ENCODE peak calls at places on chromosomes 2 and 18, in seven cellular contexts. One of them, this sample, is unnamed.

GRCh38 chr2:18883626-18884456 is 294.5 kb upstream of the NT5C1B start:
- DNase-seq in brain microvascular endothelial cell: peak
- DNase-seq in HTR-8/SVneo: no peak
- DNase-seq in NCI-H1105 treated with DMSO at 0.1 percent for 48 hours: no peak
- DNase-seq in neural progenitor cell: peak
- DNase-seq in ureter: no peak
- DNase-seq in mesothelial cell of epicardium: no peak
- DNase-seq in this sample: no peak

GRCh38 chr2:150605664-150606063 is 118.2 kb upstream of the RND3 start:
- DNase-seq in brain microvascular endothelial cell: no peak
- DNase-seq in HTR-8/SVneo: no peak
- DNase-seq in NCI-H1105 treated with DMSO at 0.1 percent for 48 hours: no peak
- DNase-seq in neural progenitor cell: no peak
- DNase-seq in ureter: no peak
- DNase-seq in mesothelial cell of epicardium: no peak
- DNase-seq in this sample: no peak

GRCh38 chr18:12398625-12399024 is 9.1 kb upstream of the PRELID3A start:
- DNase-seq in brain microvascular endothelial cell: no peak
- DNase-seq in HTR-8/SVneo: no peak
- DNase-seq in NCI-H1105 treated with DMSO at 0.1 percent for 48 hours: no peak
- DNase-seq in neural progenitor cell: no peak
- DNase-seq in ureter: no peak
- DNase-seq in mesothelial cell of epicardium: no peak
- DNase-seq in this sample: no peak

GRCh38 chr2:207463433-207463832 is 66.3 kb upstream of the CREB1 start:
- DNase-seq in brain microvascular endothelial cell: no peak
- DNase-seq in HTR-8/SVneo: no peak
- DNase-seq in NCI-H1105 treated with DMSO at 0.1 percent for 48 hours: no peak
- DNase-seq in neural progenitor cell: no peak
- DNase-seq in ureter: no peak
- DNase-seq in mesothelial cell of epicardium: no peak
- DNase-seq in this sample: no peak

GRCh38 chr18:57819671-57820460 is 16.8 kb upstream of the ATP8B1 start:
- DNase-seq in brain microvascular endothelial cell: peak
- DNase-seq in HTR-8/SVneo: peak
- DNase-seq in NCI-H1105 treated with DMSO at 0.1 percent for 48 hours: peak
- DNase-seq in neural progenitor cell: no peak
- DNase-seq in ureter: peak
- DNase-seq in mesothelial cell of epicardium: no peak
- DNase-seq in this sample: peak

GRCh38 chr2:216534809-216535208 is 36.2 kb downstream of the RPL37A start:
- DNase-seq in brain microvascular endothelial cell: no peak
- DNase-seq in HTR-8/SVneo: no peak
- DNase-seq in NCI-H1105 treated with DMSO at 0.1 percent for 48 hours: no peak
- DNase-seq in neural progenitor cell: no peak
- DNase-seq in ureter: no peak
- DNase-seq in mesothelial cell of epicardium: no peak
- DNase-seq in this sample: no peak

GRCh38 chr2:44079686-44080085 is 83.9 kb upstream of the LRPPRC start:
- DNase-seq in brain microvascular endothelial cell: no peak
- DNase-seq in HTR-8/SVneo: no peak
- DNase-seq in NCI-H1105 treated with DMSO at 0.1 percent for 48 hours: no peak
- DNase-seq in neural progenitor cell: no peak
- DNase-seq in ureter: no peak
- DNase-seq in mesothelial cell of epicardium: no peak
- DNase-seq in this sample: no peak

GRCh38 chr2:191012845-191013616 is 940 bp downstream of the STAT1 start:
- DNase-seq in brain microvascular endothelial cell: no peak
- DNase-seq in HTR-8/SVneo: no peak
- DNase-seq in NCI-H1105 treated with DMSO at 0.1 percent for 48 hours: no peak
- DNase-seq in neural progenitor cell: no peak
- DNase-seq in ureter: no peak
- DNase-seq in mesothelial cell of epicardium: no peak
- DNase-seq in this sample: no peak

GRCh38 chr2:198137733-198138132 is 333.3 kb downstream of the PLCL1 start:
- DNase-seq in brain microvascular endothelial cell: no peak
- DNase-seq in HTR-8/SVneo: no peak
- DNase-seq in NCI-H1105 treated with DMSO at 0.1 percent for 48 hours: no peak
- DNase-seq in neural progenitor cell: peak
- DNase-seq in ureter: no peak
- DNase-seq in mesothelial cell of epicardium: no peak
- DNase-seq in this sample: no peak

GRCh38 chr2:29562319-29562718 is 359.1 kb downstream of the ALK start:
- DNase-seq in brain microvascular endothelial cell: no peak
- DNase-seq in HTR-8/SVneo: no peak
- DNase-seq in NCI-H1105 treated with DMSO at 0.1 percent for 48 hours: no peak
- DNase-seq in neural progenitor cell: no peak
- DNase-seq in ureter: no peak
- DNase-seq in mesothelial cell of epicardium: no peak
- DNase-seq in this sample: no peak

GRCh38 chr2:224311226-224311625 is 90.7 kb downstream of the FAM124B start:
- DNase-seq in brain microvascular endothelial cell: no peak
- DNase-seq in HTR-8/SVneo: no peak
- DNase-seq in NCI-H1105 treated with DMSO at 0.1 percent for 48 hours: no peak
- DNase-seq in neural progenitor cell: no peak
- DNase-seq in ureter: no peak
- DNase-seq in mesothelial cell of epicardium: no peak
- DNase-seq in this sample: no peak

GRCh38 chr2:118981627-118982026 is 39.6 kb downstream of the MARCO start:
- DNase-seq in brain microvascular endothelial cell: no peak
- DNase-seq in HTR-8/SVneo: no peak
- DNase-seq in NCI-H1105 treated with DMSO at 0.1 percent for 48 hours: no peak
- DNase-seq in neural progenitor cell: no peak
- DNase-seq in ureter: no peak
- DNase-seq in mesothelial cell of epicardium: peak
- DNase-seq in this sample: no peak

GRCh38 chr2:146108993-146109392 is 1589.1 kb upstream of the ZEB2 start:
- DNase-seq in brain microvascular endothelial cell: no peak
- DNase-seq in HTR-8/SVneo: no peak
- DNase-seq in NCI-H1105 treated with DMSO at 0.1 percent for 48 hours: no peak
- DNase-seq in neural progenitor cell: no peak
- DNase-seq in ureter: no peak
- DNase-seq in mesothelial cell of epicardium: no peak
- DNase-seq in this sample: no peak

GRCh38 chr2:24577481-24577880 is 86.4 kb downstream of the NCOA1 start:
- DNase-seq in brain microvascular endothelial cell: no peak
- DNase-seq in HTR-8/SVneo: no peak
- DNase-seq in NCI-H1105 treated with DMSO at 0.1 percent for 48 hours: no peak
- DNase-seq in neural progenitor cell: no peak
- DNase-seq in ureter: no peak
- DNase-seq in mesothelial cell of epicardium: no peak
- DNase-seq in this sample: no peak

GRCh38 chr18:58288922-58289797 is 245.1 kb downstream of the NEDD4L start:
- DNase-seq in brain microvascular endothelial cell: peak
- DNase-seq in HTR-8/SVneo: peak
- DNase-seq in NCI-H1105 treated with DMSO at 0.1 percent for 48 hours: no peak
- DNase-seq in neural progenitor cell: peak
- DNase-seq in ureter: no peak
- DNase-seq in mesothelial cell of epicardium: no peak
- DNase-seq in this sample: peak

GRCh38 chr2:203340791-203341487 is 12.7 kb downstream of the ABI2 start:
- DNase-seq in brain microvascular endothelial cell: peak
- DNase-seq in HTR-8/SVneo: peak
- DNase-seq in NCI-H1105 treated with DMSO at 0.1 percent for 48 hours: no peak
- DNase-seq in neural progenitor cell: peak
- DNase-seq in ureter: no peak
- DNase-seq in mesothelial cell of epicardium: no peak
- DNase-seq in this sample: no peak

GRCh38 chr2:33108483-33109443 is 162.0 kb downstream of the LTBP1 start:
- DNase-seq in brain microvascular endothelial cell: peak
- DNase-seq in HTR-8/SVneo: no peak
- DNase-seq in NCI-H1105 treated with DMSO at 0.1 percent for 48 hours: no peak
- DNase-seq in neural progenitor cell: peak
- DNase-seq in ureter: no peak
- DNase-seq in mesothelial cell of epicardium: no peak
- DNase-seq in this sample: no peak

GRCh38 chr2:11835403-11835802 is 89.0 kb downstream of the LPIN1 start:
- DNase-seq in brain microvascular endothelial cell: no peak
- DNase-seq in HTR-8/SVneo: no peak
- DNase-seq in NCI-H1105 treated with DMSO at 0.1 percent for 48 hours: peak
- DNase-seq in neural progenitor cell: no peak
- DNase-seq in ureter: no peak
- DNase-seq in mesothelial cell of epicardium: no peak
- DNase-seq in this sample: no peak

GRCh38 chr2:75844651-75845050 is 133.9 kb upstream of the GCFC2 start:
- DNase-seq in brain microvascular endothelial cell: no peak
- DNase-seq in HTR-8/SVneo: no peak
- DNase-seq in NCI-H1105 treated with DMSO at 0.1 percent for 48 hours: no peak
- DNase-seq in neural progenitor cell: no peak
- DNase-seq in ureter: no peak
- DNase-seq in mesothelial cell of epicardium: no peak
- DNase-seq in this sample: no peak

GRCh38 chr18:46155652-46156051 is 51.5 kb downstream of the HAUS1 start:
- DNase-seq in brain microvascular endothelial cell: peak
- DNase-seq in HTR-8/SVneo: peak
- DNase-seq in NCI-H1105 treated with DMSO at 0.1 percent for 48 hours: no peak
- DNase-seq in neural progenitor cell: no peak
- DNase-seq in ureter: no peak
- DNase-seq in mesothelial cell of epicardium: no peak
- DNase-seq in this sample: no peak

GRCh38 chr18:26071725-26072124 is 18.7 kb downstream of the SS18 start:
- DNase-seq in brain microvascular endothelial cell: peak
- DNase-seq in HTR-8/SVneo: no peak
- DNase-seq in NCI-H1105 treated with DMSO at 0.1 percent for 48 hours: no peak
- DNase-seq in neural progenitor cell: no peak
- DNase-seq in ureter: no peak
- DNase-seq in mesothelial cell of epicardium: no peak
- DNase-seq in this sample: no peak

GRCh38 chr2:131027566-131028528 is 65.4 kb downstream of the FAM168B start:
- DNase-seq in brain microvascular endothelial cell: no peak
- DNase-seq in HTR-8/SVneo: no peak
- DNase-seq in NCI-H1105 treated with DMSO at 0.1 percent for 48 hours: no peak
- DNase-seq in neural progenitor cell: no peak
- DNase-seq in ureter: peak
- DNase-seq in mesothelial cell of epicardium: no peak
- DNase-seq in this sample: no peak

GRCh38 chr2:11696736-11697102 is 26.7 kb upstream of the NTSR2 start:
- DNase-seq in brain microvascular endothelial cell: no peak
- DNase-seq in HTR-8/SVneo: no peak
- DNase-seq in NCI-H1105 treated with DMSO at 0.1 percent for 48 hours: no peak
- DNase-seq in neural progenitor cell: no peak
- DNase-seq in ureter: no peak
- DNase-seq in mesothelial cell of epicardium: no peak
- DNase-seq in this sample: no peak

GRCh38 chr2:42293019-42293418 is 68.0 kb downstream of the COX7A2L start:
- DNase-seq in brain microvascular endothelial cell: no peak
- DNase-seq in HTR-8/SVneo: no peak
- DNase-seq in NCI-H1105 treated with DMSO at 0.1 percent for 48 hours: no peak
- DNase-seq in neural progenitor cell: no peak
- DNase-seq in ureter: no peak
- DNase-seq in mesothelial cell of epicardium: no peak
- DNase-seq in this sample: no peak

GRCh38 chr2:88212251-88212790 is 42.2 kb downstream of the THNSL2 start:
- DNase-seq in brain microvascular endothelial cell: no peak
- DNase-seq in HTR-8/SVneo: no peak
- DNase-seq in NCI-H1105 treated with DMSO at 0.1 percent for 48 hours: peak
- DNase-seq in neural progenitor cell: peak
- DNase-seq in ureter: no peak
- DNase-seq in mesothelial cell of epicardium: no peak
- DNase-seq in this sample: no peak

GRCh38 chr2:130785466-130786055 is 30.2 kb downstream of the AMER3 start:
- DNase-seq in brain microvascular endothelial cell: no peak
- DNase-seq in HTR-8/SVneo: no peak
- DNase-seq in NCI-H1105 treated with DMSO at 0.1 percent for 48 hours: no peak
- DNase-seq in neural progenitor cell: no peak
- DNase-seq in ureter: no peak
- DNase-seq in mesothelial cell of epicardium: no peak
- DNase-seq in this sample: no peak

GRCh38 chr2:79935771-79936657 is 368.5 kb downstream of the LRRTM1 start:
- DNase-seq in brain microvascular endothelial cell: peak
- DNase-seq in HTR-8/SVneo: peak
- DNase-seq in NCI-H1105 treated with DMSO at 0.1 percent for 48 hours: peak
- DNase-seq in neural progenitor cell: peak
- DNase-seq in ureter: no peak
- DNase-seq in mesothelial cell of epicardium: no peak
- DNase-seq in this sample: peak

GRCh38 chr2:158486970-158487325 is 30.2 kb downstream of the PKP4 start:
- DNase-seq in brain microvascular endothelial cell: peak
- DNase-seq in HTR-8/SVneo: no peak
- DNase-seq in NCI-H1105 treated with DMSO at 0.1 percent for 48 hours: no peak
- DNase-seq in neural progenitor cell: no peak
- DNase-seq in ureter: no peak
- DNase-seq in mesothelial cell of epicardium: no peak
- DNase-seq in this sample: no peak

GRCh38 chr2:30862054-30862651 is 54.9 kb upstream of the CAPN13 start:
- DNase-seq in brain microvascular endothelial cell: peak
- DNase-seq in HTR-8/SVneo: peak
- DNase-seq in NCI-H1105 treated with DMSO at 0.1 percent for 48 hours: peak
- DNase-seq in neural progenitor cell: peak
- DNase-seq in ureter: peak
- DNase-seq in mesothelial cell of epicardium: peak
- DNase-seq in this sample: peak

GRCh38 chr2:156331572-156332451 is 709 bp downstream of the NR4A2 start:
- DNase-seq in brain microvascular endothelial cell: peak
- DNase-seq in HTR-8/SVneo: peak
- DNase-seq in NCI-H1105 treated with DMSO at 0.1 percent for 48 hours: peak
- DNase-seq in neural progenitor cell: peak
- DNase-seq in ureter: peak
- DNase-seq in mesothelial cell of epicardium: no peak
- DNase-seq in this sample: no peak

GRCh38 chr2:20617892-20618467 is 32.9 kb downstream of the HS1BP3 start:
- DNase-seq in brain microvascular endothelial cell: peak
- DNase-seq in HTR-8/SVneo: peak
- DNase-seq in NCI-H1105 treated with DMSO at 0.1 percent for 48 hours: no peak
- DNase-seq in neural progenitor cell: peak
- DNase-seq in ureter: peak
- DNase-seq in mesothelial cell of epicardium: peak
- DNase-seq in this sample: no peak

GRCh38 chr2:219476605-219477578 is 21.8 kb upstream of the GMPPA start:
- DNase-seq in brain microvascular endothelial cell: no peak
- DNase-seq in HTR-8/SVneo: no peak
- DNase-seq in NCI-H1105 treated with DMSO at 0.1 percent for 48 hours: no peak
- DNase-seq in neural progenitor cell: peak
- DNase-seq in ureter: no peak
- DNase-seq in mesothelial cell of epicardium: no peak
- DNase-seq in this sample: no peak

GRCh38 chr18:63098014-63098981 is 221.3 kb downstream of the BCL2 start:
- DNase-seq in brain microvascular endothelial cell: no peak
- DNase-seq in HTR-8/SVneo: no peak
- DNase-seq in NCI-H1105 treated with DMSO at 0.1 percent for 48 hours: no peak
- DNase-seq in neural progenitor cell: no peak
- DNase-seq in ureter: no peak
- DNase-seq in mesothelial cell of epicardium: no peak
- DNase-seq in this sample: no peak

GRCh38 chr2:73823916-73824523 is 4.7 kb upstream of the STAMBP start:
- DNase-seq in brain microvascular endothelial cell: peak
- DNase-seq in HTR-8/SVneo: peak
- DNase-seq in NCI-H1105 treated with DMSO at 0.1 percent for 48 hours: peak
- DNase-seq in neural progenitor cell: peak
- DNase-seq in ureter: peak
- DNase-seq in mesothelial cell of epicardium: no peak
- DNase-seq in this sample: peak

GRCh38 chr18:7844017-7844416 is 276.9 kb downstream of the PTPRM start:
- DNase-seq in brain microvascular endothelial cell: no peak
- DNase-seq in HTR-8/SVneo: no peak
- DNase-seq in NCI-H1105 treated with DMSO at 0.1 percent for 48 hours: no peak
- DNase-seq in neural progenitor cell: no peak
- DNase-seq in ureter: no peak
- DNase-seq in mesothelial cell of epicardium: no peak
- DNase-seq in this sample: no peak

GRCh38 chr2:84314250-84314649 is 144.8 kb downstream of the SUCLG1 start:
- DNase-seq in brain microvascular endothelial cell: no peak
- DNase-seq in HTR-8/SVneo: no peak
- DNase-seq in NCI-H1105 treated with DMSO at 0.1 percent for 48 hours: no peak
- DNase-seq in neural progenitor cell: no peak
- DNase-seq in ureter: no peak
- DNase-seq in mesothelial cell of epicardium: no peak
- DNase-seq in this sample: no peak

GRCh38 chr2:115168457-115168856 is 726.0 kb downstream of the DPP10 start:
- DNase-seq in brain microvascular endothelial cell: no peak
- DNase-seq in HTR-8/SVneo: no peak
- DNase-seq in NCI-H1105 treated with DMSO at 0.1 percent for 48 hours: no peak
- DNase-seq in neural progenitor cell: no peak
- DNase-seq in ureter: no peak
- DNase-seq in mesothelial cell of epicardium: no peak
- DNase-seq in this sample: no peak

GRCh38 chr2:202337133-202337532 is 39.0 kb upstream of the BMPR2 start:
- DNase-seq in brain microvascular endothelial cell: no peak
- DNase-seq in HTR-8/SVneo: no peak
- DNase-seq in NCI-H1105 treated with DMSO at 0.1 percent for 48 hours: no peak
- DNase-seq in neural progenitor cell: no peak
- DNase-seq in ureter: no peak
- DNase-seq in mesothelial cell of epicardium: no peak
- DNase-seq in this sample: no peak